ENCODE peak calls at places on chromosomes 3 and 15, in five cellular contexts. R is WTC11, A is K562, T is HepG2, J is GM12878. N is an unnamed sample.

GRCh38 chr3:179506792-179507191 is 55.5 kb upstream of the GNB4 start:
- DNase-seq in R (no peak), A (no peak), T (no peak), J (no peak), N (no peak)

GRCh38 chr3:135560847-135561246 is 404.7 kb upstream of the PPP2R3A start:
- DNase-seq in R (no peak), A (no peak), T (no peak), J (no peak), N (no peak)

GRCh38 chr15:56469484-56469883 is 4.5 kb upstream of the MNS1 start:
- DNase-seq in R (no peak), A (peak; percentile 22), T (peak; percentile 24), J (no peak), N (no peak)

GRCh38 chr15:92021765-92022164 is 168.3 kb downstream of the SLCO3A1 start:
- DNase-seq in R (no peak), A (no peak), T (no peak), J (no peak), N (no peak)

GRCh38 chr15:26391556-26392229 is 381.2 kb downstream of the GABRB3 start:
- DNase-seq in R (no peak), A (no peak), T (no peak), J (no peak), N (no peak)

GRCh38 chr3:127180859-127181258 is 12.1 kb upstream of the PRR23E start:
- DNase-seq in R (no peak), A (no peak), T (no peak), J (no peak), N (no peak)

GRCh38 chr3:64138656-64139375 is 86.5 kb downstream of the PRICKLE2 start:
- DNase-seq in R (no peak), A (no peak), T (no peak), J (no peak), N (no peak)

GRCh38 chr15:59555696-59556095 is 55.9 kb upstream of the GCNT3 start:
- DNase-seq in R (no peak), A (no peak), T (no peak), J (no peak), N (no peak)

GRCh38 chr3:138328341-138328740 is 1.3 kb downstream of the NME9 start:
- DNase-seq in R (no peak), A (peak; percentile 27), T (no peak), J (no peak), N (peak; percentile 51)

GRCh38 chr3:87792532-87793321 is 266.1 kb downstream of the CGGBP1 start:
- DNase-seq in R (peak; percentile 61), A (peak; percentile 69), T (no peak), J (no peak), N (peak; percentile 65)

GRCh38 chr15:63408514-63408913 is 26.9 kb upstream of the CA12 start:
- DNase-seq in R (no peak), A (no peak), T (no peak), J (no peak), N (no peak)

GRCh38 chr3:50226888-50227389 is 9.1 kb upstream of the GNAI2 start:
- DNase-seq in R (peak; percentile 28), A (peak; percentile 37), T (no peak), J (no peak), N (no peak)

GRCh38 chr3:128400683-128401082 is 66.0 kb downstream of the DNAJB8 start:
- DNase-seq in R (no peak), A (no peak), T (no peak), J (no peak), N (no peak)

GRCh38 chr3:190130700-190131099 is 10.0 kb upstream of the P3H2 start:
- DNase-seq in R (no peak), A (no peak), T (no peak), J (no peak), N (no peak)

GRCh38 chr3:73556520-73557371 is 68.0 kb downstream of the PDZRN3 start:
- DNase-seq in R (peak; percentile 28), A (no peak), T (no peak), J (no peak), N (peak; percentile 57)

GRCh38 chr3:188133219-188133618 is 20.7 kb upstream of the LPP start:
- DNase-seq in R (no peak), A (no peak), T (no peak), J (no peak), N (no peak)

GRCh38 chr3:114435733-114436132 is 141.9 kb downstream of the TIGIT start:
- DNase-seq in R (no peak), A (no peak), T (no peak), J (no peak), N (no peak)

GRCh38 chr15:73305331-73306211 is 63.2 kb downstream of the HCN4 start:
- DNase-seq in R (peak; percentile 57), A (peak; percentile 74), T (peak; percentile 57), J (no peak), N (peak; percentile 89)

GRCh38 chr3:171461087-171461917 is 1.1 kb upstream of the TNIK start:
- DNase-seq in R (no peak), A (peak; percentile 78), T (no peak), J (no peak), N (no peak)

GRCh38 chr3:175304437-175304836 is 445.3 kb downstream of the NAALADL2 start:
- DNase-seq in R (no peak), A (no peak), T (no peak), J (no peak), N (no peak)

GRCh38 chr15:25238716-25239470 is 199.9 kb downstream of the UBE3A start:
- DNase-seq in R (no peak), A (no peak), T (no peak), J (no peak), N (no peak)

GRCh38 chr15:53829471-53829870 is 70.0 kb upstream of the WDR72 start:
- DNase-seq in R (no peak), A (no peak), T (no peak), J (no peak), N (no peak)

GRCh38 chr3:119500265-119500664 is 1.9 kb downstream of the TIMMDC1 start:
- DNase-seq in R (no peak), A (no peak), T (no peak), J (no peak), N (no peak)

GRCh38 chr3:120469440-120470415 is 18.9 kb upstream of the FSTL1 start:
- DNase-seq in R (peak; percentile 25), A (peak; percentile 2), T (no peak), J (no peak), N (peak; percentile 91)

GRCh38 chr3:18424213-18424861 is 802 bp downstream of the SATB1 start:
- DNase-seq in R (peak; percentile 27), A (no peak), T (no peak), J (no peak), N (peak; percentile 60)

GRCh38 chr15:69134841-69135240 is 25.6 kb upstream of the GLCE start:
- DNase-seq in R (no peak), A (no peak), T (no peak), J (no peak), N (no peak)

DNA sequence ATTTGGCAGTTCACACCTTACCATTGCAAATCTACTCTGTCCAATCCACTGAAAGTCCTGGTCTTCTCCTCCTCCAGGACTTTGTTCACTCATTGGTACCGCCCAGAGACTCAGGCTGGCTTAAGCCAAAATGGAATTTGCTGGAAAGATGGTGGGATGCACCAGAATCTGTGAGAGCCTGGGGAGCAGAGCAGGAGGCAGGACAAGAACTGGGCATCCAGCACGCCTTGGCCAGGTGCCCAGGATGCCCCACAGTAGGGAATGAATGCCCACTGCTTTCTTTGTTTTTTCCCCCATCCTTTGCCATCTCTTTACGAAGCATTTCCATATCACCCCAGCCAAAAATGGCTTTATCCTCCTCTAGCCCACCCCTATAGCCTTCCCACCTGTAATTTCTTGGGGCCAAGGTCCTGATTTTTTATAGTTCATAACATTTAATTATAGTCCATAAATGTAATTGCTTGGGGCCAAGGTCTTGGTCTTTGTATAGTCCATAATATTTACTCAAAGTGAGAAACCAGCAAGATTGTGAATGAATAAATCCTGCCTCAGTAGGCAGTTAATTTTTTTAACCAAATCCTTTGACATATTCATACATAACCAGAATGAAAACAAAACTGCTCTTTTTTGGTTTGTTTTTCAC is 23.3 kb upstream of the IREB2 start:
- DNase-seq in R (no peak), A (no peak), T (no peak), J (no peak), N (no peak)
- TF ChIP-seq CREB1 in R (no peak), A (no peak), T (no peak), J (no peak), N (no peak)

GRCh38 chr3:192888121-192888520 is 29.5 kb downstream of the MB21D2 start:
- DNase-seq in R (no peak), A (no peak), T (no peak), J (no peak), N (no peak)

GRCh38 chr3:192889694-192890093 is 28.0 kb downstream of the MB21D2 start:
- DNase-seq in R (no peak), A (no peak), T (no peak), J (no peak), N (no peak)

GRCh38 chr3:192885374-192885773 is 32.3 kb downstream of the MB21D2 start:
- DNase-seq in R (no peak), A (no peak), T (no peak), J (no peak), N (no peak)

GRCh38 chr3:192887047-192887446 is 30.6 kb downstream of the MB21D2 start:
- DNase-seq in R (no peak), A (no peak), T (peak; percentile 38), J (no peak), N (no peak)

GRCh38 chr3:192887701-192888100 is 30.0 kb downstream of the MB21D2 start:
- DNase-seq in R (peak; percentile 31), A (no peak), T (no peak), J (no peak), N (peak; percentile 59)
- TF ChIP-seq CREB1 in R (no peak), A (no peak), T (no peak), J (no peak), N (no peak)

DNA sequence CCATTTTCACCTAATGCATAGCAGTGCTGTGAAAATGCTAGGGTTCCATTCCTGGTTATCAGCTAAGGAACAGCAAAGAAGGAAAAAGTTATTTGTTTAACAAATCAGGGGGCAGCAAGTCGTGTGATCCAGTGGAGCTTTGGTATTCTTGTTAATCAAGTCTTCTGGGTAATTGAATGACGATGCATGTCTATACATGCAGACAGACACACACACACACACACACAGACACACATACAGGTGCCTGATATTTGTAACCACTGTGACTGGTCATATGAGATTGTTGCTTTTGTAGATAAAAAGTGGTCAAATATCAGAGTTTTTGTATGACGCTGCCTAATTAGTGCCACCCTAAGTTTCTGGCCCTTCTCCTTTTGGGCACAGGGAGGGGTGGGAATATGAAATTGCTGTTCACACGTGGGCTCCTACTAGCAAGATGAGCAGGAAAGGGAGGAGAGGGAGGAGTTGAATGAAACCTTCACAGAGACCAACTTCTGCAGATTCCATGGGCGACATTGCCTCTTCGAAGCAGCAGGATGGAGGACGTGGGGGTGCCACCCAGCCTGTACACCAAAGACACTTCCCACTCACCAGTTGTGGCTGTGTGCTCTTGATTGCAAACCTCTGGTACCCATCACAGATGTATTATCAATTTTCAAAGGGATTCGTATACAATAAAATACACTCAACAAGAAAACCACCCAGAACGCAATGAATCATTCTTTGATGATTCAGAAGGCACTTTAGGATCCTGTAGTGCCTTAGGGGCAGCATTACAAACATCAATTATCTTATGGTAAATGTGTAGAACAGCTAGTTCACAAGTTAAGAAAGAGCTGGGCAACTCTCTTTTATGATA is 281.9 kb upstream of the ICE2 start:
- DNase-seq in R (no peak), A (no peak), T (no peak), J (no peak), N (no peak)
- TF ChIP-seq CREB1 in R (no peak), A (no peak), T (no peak), J (no peak), N (no peak)

GRCh38 chr3:116201032-116201690 is 244.1 kb downstream of the LSAMP start:
- DNase-seq in R (no peak), A (no peak), T (no peak), J (no peak), N (no peak)
- TF ChIP-seq CREB1 in R (no peak), A (no peak), T (no peak), J (no peak), N (no peak)

GRCh38 chr3:147392083-147392916 is 14.0 kb downstream of the ZIC4 start:
- DNase-seq in R (peak; percentile 89), A (no peak), T (no peak), J (no peak), N (peak; percentile 96)
- TF ChIP-seq CREB1 in R (no peak), A (no peak), T (no peak), J (no peak), N (peak; percentile 57)

N was measured in GM23338.